ENCODE peak calls at places on chromosomes 16 and 17, in seven cellular contexts. S is K562, A is A549, Z is stomach, V is omental fat pad, C is HFF-Myc, J is Peyer's patch. F is an unnamed sample.
A peak's percentile ranks its signal among the peaks of the same experiment; 100 is the strongest.

GRCh38 chr17:57363998-57364645 is 107.8 kb downstream of the MSI2 start:
- DNase-seq in V (no peak), C (no peak), S (no peak), A (no peak), Z (no peak), J (no peak), F (no peak)

GRCh38 chr17:78925662-78926555 is 722 bp upstream of the TIMP2 start:
- DNase-seq in V (no peak), A (no peak), J (peak; percentile 82), Z (peak; percentile 45), C (peak; percentile 66), S (no peak), F (no peak)

GRCh38 chr16:2786826-2787151 is 571 bp downstream of the PRSS33 start:
- DNase-seq in S (no peak), J (no peak), Z (no peak), V (peak; percentile 7), C (no peak), A (no peak), F (no peak)

GRCh38 chr17:79563237-79564013 is 47.4 kb downstream of the RBFOX3 start:
- DNase-seq in Z (no peak), C (no peak), J (no peak), V (no peak), A (peak; percentile 60), S (no peak), F (no peak)

GRCh38 chr17:4785311-4786110 is 653 bp downstream of the VMO1 start:
- DNase-seq in S (no peak), V (no peak), A (no peak), Z (no peak), C (no peak), J (no peak), F (no peak)

GRCh38 chr17:48818361-48818841 is 1.4 kb upstream of the TTLL6 start:
- DNase-seq in V (no peak), C (no peak), J (no peak), A (no peak), Z (no peak), S (no peak), F (no peak)

GRCh38 chr17:7004398-7005253 is 7.8 kb upstream of the RNASEK start:
- DNase-seq in J (peak; percentile 56), S (peak; percentile 69), C (peak; percentile 22), A (peak; percentile 84), V (no peak), Z (no peak), F (no peak)

GRCh38 chr17:67594115-67594878 is 123.4 kb upstream of the NOL11 start:
- DNase-seq in C (no peak), S (no peak), A (no peak), Z (no peak), J (no peak), V (no peak), F (no peak)

GRCh38 chr17:82217120-82217529 is 4.5 kb upstream of the CCDC57 start:
- DNase-seq in C (no peak), S (no peak), Z (no peak), J (no peak), V (no peak), A (no peak), F (no peak)

GRCh38 chr16:22627043-22627442 is 116.4 kb downstream of the NPIPB5 start:
- DNase-seq in V (no peak), C (no peak), A (no peak), J (no peak), Z (no peak), S (no peak), F (no peak)

GRCh38 chr17:32569171-32570080 is 82.6 kb downstream of the CDK5R1 start:
- DNase-seq in A (no peak), Z (no peak), C (no peak), V (no peak), S (no peak), J (peak; percentile 52), F (no peak)

GRCh38 chr16:63613701-63614100 is 1508.2 kb downstream of the CDH11 start:
- DNase-seq in V (no peak), Z (no peak), C (peak; percentile 19), A (peak; percentile 41), J (no peak), S (no peak), F (no peak)

GRCh38 chr17:43444223-43445008 is 39.4 kb upstream of the DHX8 start:
- DNase-seq in J (no peak), V (no peak), C (no peak), Z (no peak), S (no peak), A (no peak), F (no peak)

GRCh38 chr16:16111639-16112038 is 111.7 kb downstream of the ABCC6 start:
- DNase-seq in V (no peak), C (no peak), J (no peak), Z (no peak), S (no peak), A (no peak), F (no peak)

GRCh38 chr17:61814485-61814884 is 48.8 kb downstream of the BRIP1 start:
- DNase-seq in Z (no peak), V (no peak), S (no peak), J (no peak), A (no peak), C (no peak), F (no peak)

GRCh38 chr17:57408064-57408811 is 151.9 kb downstream of the MSI2 start:
- DNase-seq in V (no peak), C (no peak), J (no peak), Z (no peak), A (no peak), S (no peak), F (no peak)

GRCh38 chr17:45428954-45429337 is 3.7 kb downstream of the ARHGAP27 start:
- DNase-seq in A (no peak), J (no peak), S (no peak), V (no peak), C (no peak), Z (no peak), F (no peak)

GRCh38 chr16:66905633-66906539 is 12.8 kb downstream of the CDH16 start:
- DNase-seq in C (no peak), S (peak; percentile 96), Z (peak; percentile 86), V (no peak), A (no peak), J (peak; percentile 88), F (peak; percentile 79)

GRCh38 chr17:12789976-12790805 is 893 bp downstream of the ARHGAP44 start:
- DNase-seq in J (no peak), S (no peak), A (no peak), Z (peak; percentile 27), V (no peak), C (no peak), F (peak; percentile 52)

GRCh38 chr17:68378202-68379149 is 78.8 kb downstream of the WIPI1 start:
- DNase-seq in A (peak; percentile 63), J (peak; percentile 88), S (no peak), Z (peak; percentile 71), C (peak; percentile 75), V (peak; percentile 73), F (no peak)

GRCh38 chr16:1787056-1787321 is 4.2 kb downstream of the NUBP2 start:
- DNase-seq in Z (no peak), V (no peak), S (no peak), J (no peak), A (no peak), C (no peak), F (no peak)

GRCh38 chr17:45729284-45729907 is 54.7 kb upstream of the CRHR1 start:
- DNase-seq in V (no peak), A (no peak), J (no peak), C (no peak), Z (no peak), S (no peak), F (no peak)

GRCh38 chr16:50861926-50862325 is 120.0 kb downstream of the CYLD start:
- DNase-seq in S (no peak), C (no peak), A (peak; percentile 21), J (no peak), V (no peak), Z (no peak), F (no peak)

GRCh38 chr16:11833951-11834695 is 17.2 kb downstream of the RSL1D1 start:
- DNase-seq in J (no peak), S (no peak), A (no peak), V (no peak), Z (no peak), C (no peak), F (no peak)

GRCh38 chr16:11824362-11824761 is 27.0 kb downstream of the RSL1D1 start:
- DNase-seq in A (no peak), Z (peak; percentile 30), C (no peak), S (no peak), V (no peak), J (peak; percentile 77), F (no peak)

GRCh38 chr16:11828696-11829095 is 22.6 kb downstream of the RSL1D1 start:
- DNase-seq in V (no peak), J (no peak), C (no peak), Z (no peak), A (no peak), S (no peak), F (no peak)
- TF ChIP-seq CTCF in V (no peak), J (no peak), C (no peak), Z (no peak), A (no peak), S (no peak), F (no peak)

GRCh38 chr17:49841548-49841947 is 6.3 kb downstream of the TAC4 start:
- DNase-seq in V (no peak), C (no peak), J (no peak), Z (no peak), S (no peak), A (no peak), F (no peak)
- TF ChIP-seq CTCF in V (no peak), C (peak; percentile 16), J (no peak), Z (no peak), S (peak; percentile 16), A (no peak), F (no peak)

DNA sequence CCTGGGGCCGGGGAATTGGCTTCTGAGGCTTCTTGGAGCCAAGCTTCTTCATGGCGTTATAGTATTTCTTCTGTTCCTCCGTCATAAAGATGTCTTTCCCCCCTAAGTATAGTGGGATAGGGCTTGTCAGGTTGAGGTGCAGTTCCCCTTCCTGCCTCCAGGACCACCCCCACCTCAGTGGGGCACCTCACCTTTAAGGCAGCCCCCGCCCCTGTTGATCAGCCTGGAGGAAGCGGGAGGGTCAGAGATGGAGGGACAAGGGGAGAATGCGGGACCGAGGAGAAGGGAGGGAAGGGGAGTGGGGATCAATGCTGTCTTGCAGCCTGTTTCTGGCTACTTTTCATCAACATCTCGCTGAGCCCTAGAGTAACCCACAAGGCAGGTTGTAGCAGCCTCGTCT is 11.6 kb upstream of the CD79B start:
- DNase-seq in J (no peak), V (no peak), A (no peak), C (no peak), Z (no peak), S (no peak), F (no peak)
- TF ChIP-seq CTCF in J (no peak), V (no peak), A (no peak), C (no peak), Z (no peak), S (no peak), F (peak; percentile 57)

GRCh38 chr16:55505333-55506015 is 3.4 kb upstream of the LPCAT2 start:
- DNase-seq in J (no peak), S (no peak), V (no peak), C (no peak), A (no peak), Z (no peak), F (no peak)

GRCh38 chr16:55501549-55502322 is 7.1 kb upstream of the LPCAT2 start:
- DNase-seq in S (peak; percentile 24), Z (no peak), C (no peak), A (no peak), J (no peak), V (no peak), F (no peak)

GRCh38 chr16:55503726-55504553 is 4.9 kb upstream of the LPCAT2 start:
- DNase-seq in Z (no peak), S (no peak), J (no peak), C (no peak), A (no peak), V (no peak), F (no peak)

GRCh38 chr16:55499951-55500350 is 8.9 kb upstream of the LPCAT2 start:
- DNase-seq in S (peak; percentile 19), A (no peak), Z (no peak), J (no peak), V (no peak), C (peak; percentile 80), F (peak; percentile 55)

GRCh38 chr16:55502801-55503366 is 6.0 kb upstream of the LPCAT2 start:
- DNase-seq in S (no peak), J (peak; percentile 93), V (no peak), Z (peak; percentile 97), A (no peak), C (peak; percentile 78), F (no peak)
- TF ChIP-seq CTCF in S (no peak), J (no peak), V (no peak), Z (peak; percentile 44), A (no peak), C (no peak), F (no peak)

F was measured in mesothelial cell of epicardium.